ENCODE peak calls at places on chromosomes 6 and 20, in seven cellular contexts. O is heart left ventricle, T is tibial nerve, R is uterus, X is adrenal gland, V is testis, E is IMR-90. S is an unnamed sample.
A peak's percentile ranks its signal among the peaks of the same experiment; 100 is the strongest.

GRCh38 chr20:62069741-62070216 is 4.1 kb upstream of the TAF4 start:
- DNase-seq in O (no peak), T (no peak), R (peak; percentile 56), X (peak; percentile 82), V (no peak), E (peak; percentile 70), S (no peak)

GRCh38 chr6:34526241-34526972 is 29.7 kb downstream of the SPDEF start:
- DNase-seq in O (peak; percentile 61), T (no peak), R (peak; percentile 31), X (no peak), V (peak; percentile 29), E (no peak), S (peak; percentile 53)

GRCh38 chr6:35603326-35604202 is 85.2 kb downstream of the FKBP5 start:
- DNase-seq in O (no peak), T (no peak), R (no peak), X (no peak), V (no peak), E (no peak), S (no peak)

GRCh38 chr20:13205848-13206434 is 15.1 kb upstream of the ISM1 start:
- DNase-seq in O (no peak), T (no peak), R (no peak), X (no peak), V (no peak), E (no peak), S (no peak)

GRCh38 chr6:41334482-41335023 is 855 bp upstream of the NCR2 start:
- DNase-seq in O (no peak), T (no peak), R (no peak), X (no peak), V (no peak), E (no peak), S (no peak)

GRCh38 chr20:3887870-3888614 is 1.1 kb upstream of the PANK2 start:
- DNase-seq in O (no peak), T (no peak), R (no peak), X (peak; percentile 35), V (no peak), E (no peak), S (peak; percentile 36)

GRCh38 chr6:37576336-37576737 is 76.6 kb upstream of the CCDC167 start:
- DNase-seq in O (no peak), T (no peak), R (no peak), X (no peak), V (no peak), E (peak; percentile 88), S (no peak)

GRCh38 chr6:85669735-85670194 is 27.1 kb upstream of the SYNCRIP start:
- DNase-seq in O (no peak), T (no peak), R (no peak), X (no peak), V (no peak), E (peak; percentile 68), S (no peak)

GRCh38 chr20:3046677-3047462 is 1.0 kb downstream of the MRPS26 start:
- DNase-seq in O (no peak), T (no peak), R (no peak), X (peak; percentile 25), V (no peak), E (no peak), S (no peak)

GRCh38 chr6:142377112-142377848 is 75.5 kb downstream of the ADGRG6 start:
- DNase-seq in O (no peak), T (no peak), R (no peak), X (no peak), V (peak; percentile 15), E (peak; percentile 26), S (peak; percentile 70)

GRCh38 chr20:3479759-3480615 is 9.2 kb downstream of the ATRN start:
- DNase-seq in O (no peak), T (no peak), R (no peak), X (no peak), V (no peak), E (no peak), S (no peak)

GRCh38 chr6:44697333-44697732 is 309.8 kb downstream of the CDC5L start:
- DNase-seq in O (no peak), T (no peak), R (no peak), X (no peak), V (no peak), E (no peak), S (no peak)

GRCh38 chr6:133350928-133351327 is 109.8 kb downstream of the EYA4 start:
- DNase-seq in O (no peak), T (no peak), R (no peak), X (no peak), V (no peak), E (no peak), S (no peak)

DNA sequence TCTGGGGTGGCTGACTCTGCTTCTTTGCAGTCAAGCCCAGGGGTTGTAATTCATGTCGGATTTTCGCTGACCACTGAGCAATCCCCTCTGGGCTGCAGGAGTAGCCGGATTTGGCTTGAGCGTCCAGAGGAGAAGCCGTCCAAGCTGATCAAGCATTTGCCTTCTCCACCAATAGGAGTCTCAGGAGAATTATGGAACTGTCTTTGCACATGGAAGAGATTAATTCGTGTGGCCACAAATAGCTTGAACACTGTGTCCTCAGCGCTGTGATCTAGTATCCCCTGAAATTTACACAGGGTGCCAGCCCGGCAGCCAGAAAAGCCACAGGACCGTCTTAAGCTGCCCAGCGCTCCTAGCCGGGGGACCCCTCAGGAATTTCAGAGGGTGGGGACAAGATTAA is 37.1 kb downstream of the EYA2 start:
- DNase-seq in O (no peak), T (peak; percentile 47), R (peak; percentile 45), X (no peak), V (peak; percentile 48), E (no peak), S (no peak)
- H3K27ac ChIP-seq in O (no peak overlapping the region), T (peak overlapping the region; percentile 55), R (peak overlapping the region; percentile 39), X (peak overlapping the region; percentile 13), V (peak overlapping the region; percentile 76), E (no peak overlapping the region), S (no peak overlapping the region)

DNA sequence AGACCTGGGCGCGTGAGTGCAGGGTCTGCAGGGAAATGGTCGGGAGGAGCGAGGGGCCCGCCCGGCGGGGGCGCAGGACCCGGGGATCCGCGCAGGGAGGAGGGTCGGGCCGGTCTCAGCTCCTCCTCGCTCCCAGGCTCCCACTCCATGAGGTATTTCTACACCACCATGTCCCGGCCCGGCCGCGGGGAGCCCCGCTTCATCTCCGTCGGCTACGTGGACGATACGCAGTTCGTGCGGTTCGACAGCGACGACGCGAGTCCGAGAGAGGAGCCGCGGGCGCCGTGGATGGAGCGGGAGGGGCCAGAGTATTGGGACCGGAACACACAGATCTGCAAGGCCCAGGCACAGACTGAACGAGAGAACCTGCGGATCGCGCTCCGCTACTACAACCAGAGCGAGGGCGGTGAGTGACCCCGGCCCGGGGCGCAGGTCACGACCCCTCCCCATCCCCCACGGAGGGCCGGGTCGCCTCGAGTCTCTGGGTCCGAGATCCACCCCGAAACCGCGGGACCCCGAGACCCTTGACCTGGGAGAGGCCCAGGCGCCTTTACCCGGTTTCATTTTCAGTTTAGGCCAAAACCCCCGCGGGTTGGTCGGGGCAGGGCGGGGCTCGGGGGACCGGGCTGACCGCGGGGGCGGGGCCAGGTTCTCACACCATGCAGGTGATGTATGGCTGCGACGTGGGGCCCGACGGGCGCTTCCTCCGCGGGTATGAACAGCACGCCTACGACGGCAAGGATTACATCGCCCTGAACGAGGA is 54.3 kb upstream of the HLA-A start:
- DNase-seq in O (peak; percentile 91), T (peak; percentile 74), R (peak; percentile 85), X (peak; percentile 92), V (peak; percentile 53), E (peak; percentile 11), S (peak; percentile 90)
- TF ChIP-seq POLR2A in O (no peak), T (no peak), R (peak; percentile 12), X (no peak), V (no peak), E (no peak), S (peak; percentile 59)

DNA sequence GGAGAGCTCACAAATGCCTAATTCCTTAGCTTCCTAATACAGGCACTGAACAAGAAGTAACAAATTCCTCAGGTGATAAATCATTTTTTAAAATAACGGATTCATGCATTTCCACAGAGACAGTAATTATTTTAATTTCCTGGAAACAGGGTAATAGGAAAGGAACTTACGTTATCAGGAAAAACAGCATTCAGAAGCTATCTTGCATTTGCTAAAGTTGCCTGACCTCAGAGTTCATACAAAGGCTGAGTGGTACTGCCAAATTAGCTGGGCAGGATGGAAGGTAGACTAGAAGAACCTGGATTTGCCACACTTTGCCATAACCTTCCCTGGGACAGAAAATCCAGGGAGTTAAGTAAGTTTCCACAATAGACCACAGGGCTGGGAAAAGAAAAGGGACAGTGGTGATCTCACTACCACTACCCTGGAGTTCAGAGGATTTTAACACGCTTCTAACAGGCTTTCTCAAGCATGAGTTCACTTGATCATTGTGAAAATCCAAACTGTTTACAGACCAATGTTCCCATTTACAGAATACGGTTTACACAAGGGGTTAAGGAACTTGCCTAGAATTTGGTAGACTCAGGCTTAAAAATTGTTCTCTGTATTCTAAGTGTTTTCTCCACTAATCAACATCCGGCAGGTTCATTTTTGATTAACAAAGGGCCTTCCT is 57.0 kb downstream of the KIF13A start:
- DNase-seq in O (no peak), T (no peak), R (no peak), X (no peak), V (no peak), E (peak; percentile 40), S (no peak)
- H3K27ac ChIP-seq in O (peak overlapping the region; percentile 85), T (peak overlapping the region; percentile 41), R (peak overlapping the region; percentile 25), X (peak overlapping the region; percentile 46), V (no peak overlapping the region), E (peak overlapping the region; percentile 55), S (peak overlapping the region; percentile 54)

GRCh38 chr6:25278914-25279747 is at the start of gene CARMIL1:
- DNase-seq in O (peak; percentile 89), T (peak; percentile 64), R (peak; percentile 82), X (peak; percentile 85), V (peak; percentile 87), E (peak; percentile 52), S (peak; percentile 92)
- TF ChIP-seq POLR2A in O (no peak), T (no peak), R (peak; percentile 47), X (peak; percentile 9), V (no peak), E (no peak), S (peak; percentile 55)

DNA sequence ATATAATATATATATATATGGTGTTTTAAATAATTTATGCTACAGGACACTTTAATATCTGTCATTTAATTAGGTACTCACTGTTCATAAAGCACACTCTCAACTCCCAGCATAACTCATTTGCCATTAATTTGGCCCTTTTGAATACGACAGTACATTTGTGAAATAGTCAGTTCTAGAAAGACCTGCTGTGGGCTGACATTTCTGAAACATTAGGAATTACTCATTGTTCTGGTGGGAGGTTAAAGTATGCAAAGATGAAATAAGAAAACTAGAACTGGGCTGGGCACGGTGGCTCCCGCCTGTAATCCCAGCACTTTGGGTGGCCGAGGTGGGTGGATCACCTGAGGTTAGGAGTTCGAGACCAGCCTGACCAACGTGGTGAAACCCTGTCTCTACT is 497.5 kb downstream of the UTRN start:
- DNase-seq in O (no peak), T (no peak), R (no peak), X (no peak), V (no peak), E (no peak), S (no peak)
- H3K27ac ChIP-seq in O (no peak overlapping the region), T (no peak overlapping the region), R (no peak overlapping the region), X (no peak overlapping the region), V (no peak overlapping the region), E (no peak overlapping the region), S (no peak overlapping the region)